ENCODE peak calls at places on chromosomes 2 and 18, in eight cellular contexts. C is astrocyte, B is neuronal stem cell, I is GM23248, P is PC-3, V is neural progenitor cell, U is IMR-90, G is GM12878. Y is an unnamed sample.

GRCh38 chr18:56678836-56679565 is 27.8 kb downstream of the WDR7 start:
- DNase-seq in P (peak), B (no peak), G (no peak), V (no peak), I (no peak), U (peak), C (peak), Y (no peak)

GRCh38 chr2:18922276-18922675 is 332.9 kb upstream of the NT5C1B start:
- DNase-seq in C (peak), P (no peak), U (peak), V (no peak), B (no peak), G (no peak), I (peak), Y (no peak)

GRCh38 chr18:77316013-77316412 is 66.4 kb downstream of the GALR1 start:
- DNase-seq in U (no peak), P (no peak), I (no peak), C (no peak), B (no peak), V (no peak), G (no peak), Y (no peak)

GRCh38 chr2:29747786-29748470 is 173.5 kb downstream of the ALK start:
- DNase-seq in V (peak), C (peak), B (no peak), G (no peak), I (peak), U (peak), P (peak), Y (peak)

GRCh38 chr18:7467708-7468466 is 99.2 kb upstream of the PTPRM start:
- DNase-seq in I (peak), P (peak), G (no peak), V (no peak), B (no peak), C (no peak), U (peak), Y (no peak)

GRCh38 chr2:155546715-155547555 is 785.6 kb downstream of the NR4A2 start:
- DNase-seq in I (peak), G (no peak), B (no peak), U (no peak), V (no peak), P (no peak), C (no peak), Y (no peak)

GRCh38 chr18:79863946-79864725 is 66.4 kb downstream of the KCNG2 start:
- DNase-seq in B (no peak), V (no peak), C (no peak), U (no peak), I (no peak), G (no peak), P (no peak), Y (no peak)

GRCh38 chr2:110121592-110121991 is 6.0 kb upstream of the MALL start:
- DNase-seq in I (no peak), P (no peak), G (no peak), U (no peak), V (no peak), B (no peak), C (no peak), Y (no peak)

GRCh38 chr2:195769975-195770374 is 112.9 kb downstream of the SLC39A10 start:
- DNase-seq in I (no peak), V (no peak), C (no peak), U (peak), P (no peak), G (no peak), B (no peak), Y (no peak)

GRCh38 chr18:37266290-37266689 is 299.3 kb downstream of the CELF4 start:
- DNase-seq in V (peak), I (no peak), U (no peak), G (no peak), P (no peak), B (no peak), C (no peak), Y (no peak)

DNA sequence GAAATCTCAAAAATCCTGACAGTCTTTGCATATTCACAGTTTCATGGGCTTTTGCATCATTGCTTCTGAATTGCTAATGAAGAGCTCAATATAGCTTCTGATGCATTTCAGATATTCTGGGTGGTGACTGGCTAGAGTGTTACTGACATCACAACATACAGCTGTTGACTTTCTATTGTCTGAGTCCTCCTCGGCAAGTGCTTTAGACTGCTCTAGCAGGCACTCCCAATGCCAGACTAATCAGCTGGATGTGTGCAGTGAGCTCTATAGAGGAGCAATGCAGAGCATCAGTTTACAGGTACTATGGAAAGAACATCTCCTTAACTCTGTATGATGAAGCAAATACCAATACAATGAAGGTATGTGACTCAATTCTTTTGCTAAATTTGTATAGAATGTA is 54.9 kb downstream of the R3HDM1 start:
- DNase-seq in B (peak), U (peak), C (no peak), G (no peak), P (no peak), I (no peak), V (peak), Y (no peak)
- H3K9ac ChIP-seq in B (no peak), U (no peak), C (no peak), G (no peak), P (no peak), I (no peak), V (no peak), Y (no peak)

GRCh38 chr18:55085557-55086285 is 126.5 kb upstream of the CCDC68 start:
- DNase-seq in P (no peak), B (no peak), I (no peak), V (no peak), C (no peak), G (no peak), U (no peak), Y (no peak)
- H2AFZ ChIP-seq in P (no peak), B (no peak), I (no peak), V (no peak), C (no peak), G (no peak), U (no peak), Y (no peak)

DNA sequence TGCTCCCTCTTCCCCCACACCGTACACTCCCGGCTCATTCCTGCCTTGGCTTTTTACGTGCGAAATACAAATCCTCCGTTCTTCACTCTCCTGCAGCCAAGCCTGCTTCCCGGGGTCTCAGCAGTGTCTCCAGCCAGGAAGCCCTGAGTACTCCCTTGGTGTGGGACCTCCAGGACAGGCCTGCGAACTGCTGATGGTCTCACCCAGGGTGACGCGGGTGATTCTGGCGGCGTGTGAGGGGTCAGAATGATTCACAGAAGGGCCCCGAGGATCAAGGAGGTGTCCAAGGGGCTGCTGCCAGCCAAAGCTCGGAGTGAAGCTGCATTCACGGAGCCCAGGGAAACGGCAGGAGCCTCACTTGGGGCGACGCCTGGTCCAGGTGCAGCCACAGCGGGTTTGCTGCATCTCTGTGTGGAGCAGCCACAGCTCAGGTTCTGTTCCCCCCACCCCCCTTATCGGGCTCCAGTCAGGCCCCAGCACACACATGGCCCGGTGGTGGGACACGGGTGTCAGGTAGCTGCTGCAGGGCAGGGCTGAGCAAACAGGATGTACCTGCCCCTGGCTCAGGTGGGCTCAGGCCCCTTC is 337.7 kb upstream of the MYT1L start:
- DNase-seq in U (no peak), V (no peak), G (no peak), B (no peak), P (no peak), C (no peak), I (no peak), Y (no peak)
- H3K9ac ChIP-seq in U (no peak), V (no peak), G (no peak), B (peak), P (no peak), C (no peak), I (no peak), Y (no peak)

GRCh38 chr2:219332542-219332941 is at the start of gene RESP18:
- DNase-seq in V (peak), C (no peak), U (no peak), G (no peak), B (no peak), P (no peak), I (no peak), Y (no peak)
- H2AFZ ChIP-seq in V (no peak), C (no peak), U (peak), G (no peak), B (no peak), P (no peak), I (no peak), Y (no peak)

DNA sequence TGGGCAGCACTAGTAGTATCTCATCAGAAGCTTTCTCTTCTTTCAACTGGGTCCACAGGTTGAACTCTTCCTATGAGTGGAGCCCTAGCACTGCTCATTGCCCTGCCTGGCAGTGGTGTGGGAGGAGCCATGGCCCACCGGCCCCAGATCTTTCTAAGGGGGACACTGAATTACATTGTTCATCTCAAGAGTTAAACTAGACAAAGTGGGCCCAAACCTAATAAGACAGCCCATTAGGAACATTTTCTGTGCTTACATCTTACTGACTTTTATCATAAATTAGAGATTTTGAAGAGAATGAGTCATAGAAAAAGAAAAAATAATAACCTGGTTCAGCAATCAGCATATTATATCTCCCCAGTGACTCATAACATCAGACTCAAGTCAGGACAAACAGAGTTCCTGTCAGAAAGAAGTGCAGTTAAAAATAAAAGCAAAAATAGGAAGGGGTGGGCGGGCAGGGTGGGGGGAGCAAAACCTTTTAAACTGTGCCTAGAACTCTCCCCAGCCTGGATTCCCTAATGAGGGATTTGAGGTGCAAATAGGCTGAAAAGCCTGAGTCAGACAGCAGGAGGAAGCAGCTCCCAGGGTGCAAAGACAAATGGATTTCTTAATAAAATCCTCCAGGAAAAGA is 161.6 kb upstream of the TRIB2 start:
- DNase-seq in I (peak), P (peak), C (peak), B (no peak), V (peak), U (peak), G (no peak), Y (no peak)
- H3K9ac ChIP-seq in I (no peak), P (peak), C (no peak), B (no peak), V (no peak), U (no peak), G (no peak), Y (no peak)

Y was measured in keratinocyte.